ENCODE peak calls at places on chromosome 11, in eight cellular contexts. V, F, X, O, U, T, A and J are unnamed samples.

GRCh38 chr11:44235765-44236201 is 74.2 kb downstream of the ALX4 start:
- DNase-seq in O (no peak), V (no peak), X (no peak), U (no peak), A (no peak), T (peak; percentile 77), F (no peak), J (no peak)

GRCh38 chr11:56140151-56140661 is at the start of gene OR8J3:
- DNase-seq in T (no peak), V (no peak), F (no peak), A (no peak), U (no peak), X (no peak), O (no peak), J (no peak)

GRCh38 chr11:113022267-113022666 is 61.0 kb downstream of the NCAM1 start:
- DNase-seq in U (no peak), X (no peak), F (no peak), V (no peak), T (no peak), A (no peak), O (no peak), J (no peak)

GRCh38 chr11:14336507-14337503 is 22.2 kb downstream of the RRAS2 start:
- DNase-seq in T (no peak), V (no peak), F (no peak), U (no peak), A (no peak), O (peak; percentile 85), X (no peak), J (no peak)

GRCh38 chr11:64853709-64854108 is 9.3 kb upstream of the CDC42BPG start:
- DNase-seq in A (no peak), V (no peak), U (no peak), T (no peak), F (no peak), X (no peak), O (no peak), J (no peak)

GRCh38 chr11:67015048-67015447 is 7.9 kb upstream of the SYT12 start:
- DNase-seq in O (no peak), T (no peak), X (no peak), A (no peak), U (no peak), F (no peak), V (no peak), J (no peak)

GRCh38 chr11:1024597-1025409 is 11.7 kb downstream of the MUC6 start:
- DNase-seq in O (no peak), X (no peak), U (no peak), T (no peak), A (no peak), F (no peak), V (no peak), J (no peak)

GRCh38 chr11:86623736-86624135 is 48.7 kb downstream of the ME3 start:
- DNase-seq in U (no peak), O (no peak), F (no peak), A (no peak), T (no peak), X (no peak), V (no peak), J (no peak)